ENCODE peak calls at places on chromosomes 7 and 10, in six cellular contexts. M is fibroblast of lung, N is K562, J is HepG2, B is GM23338, D is mammary epithelial cell. Y is an unnamed sample.

GRCh38 chr10:17200885-17201164 is 647 bp downstream of the TRDMT1 start:
- DNase-seq in D (peak; percentile 50), J (no peak), M (peak; percentile 68), N (no peak), B (peak; percentile 38), Y (peak; percentile 47)

GRCh38 chr7:106561151-106561550 is 99.8 kb downstream of the CCDC71L start:
- DNase-seq in N (no peak), D (no peak), B (no peak), J (no peak), M (no peak), Y (no peak)

GRCh38 chr7:1068013-1068412 is 19.9 kb upstream of the GPER1 start:
- DNase-seq in M (no peak), B (no peak), J (no peak), N (no peak), D (no peak), Y (no peak)

GRCh38 chr10:50788951-50789904 is 49.5 kb downstream of the ASAH2B start:
- DNase-seq in D (peak; percentile 21), J (peak; percentile 55), N (peak; percentile 39), B (peak; percentile 75), M (peak; percentile 52), Y (peak; percentile 47)

GRCh38 chr10:96275685-96276418 is 4.5 kb upstream of the BLNK start:
- DNase-seq in M (no peak), D (no peak), J (no peak), B (no peak), N (no peak), Y (no peak)

GRCh38 chr7:2393751-2394150 is 9.7 kb upstream of the CHST12 start:
- DNase-seq in M (no peak), N (no peak), J (no peak), B (no peak), D (no peak), Y (no peak)

GRCh38 chr7:127504715-127505114 is 80.7 kb downstream of the GCC1 start:
- DNase-seq in B (peak; percentile 82), N (peak; percentile 43), M (peak; percentile 8), D (no peak), J (peak; percentile 22), Y (no peak)

GRCh38 chr7:134690016-134690415 is 43.4 kb downstream of the BPGM start:
- DNase-seq in J (no peak), N (no peak), B (no peak), M (peak; percentile 85), D (no peak), Y (no peak)

GRCh38 chr10:131025333-131025732 is 286.2 kb downstream of the TCERG1L start:
- DNase-seq in N (no peak), J (no peak), B (no peak), D (no peak), M (no peak), Y (no peak)

GRCh38 chr10:79322616-79323566 is 24.4 kb upstream of the PPIF start:
- DNase-seq in J (no peak), D (peak; percentile 82), M (peak; percentile 89), B (no peak), N (no peak), Y (peak; percentile 75)

GRCh38 chr10:98337484-98337883 is 69.5 kb upstream of the LOXL4 start:
- DNase-seq in D (no peak), M (no peak), B (no peak), N (no peak), J (no peak), Y (no peak)

GRCh38 chr10:52318822-52319464 is 4.9 kb downstream of the DKK1 start:
- DNase-seq in J (peak; percentile 69), N (no peak), D (peak; percentile 93), M (peak; percentile 96), B (no peak), Y (no peak)

GRCh38 chr10:4307784-4308364 is 518.1 kb upstream of the AKR1E2 start:
- DNase-seq in J (no peak), B (no peak), M (no peak), D (no peak), N (no peak), Y (no peak)

GRCh38 chr10:120969219-120969645 is 118.1 kb downstream of the WDR11 start:
- DNase-seq in N (no peak), J (no peak), D (peak; percentile 88), B (no peak), M (no peak), Y (no peak)

GRCh38 chr7:149666360-149666905 is 107.0 kb downstream of the ZNF467 start:
- DNase-seq in M (no peak), J (no peak), N (no peak), B (no peak), D (peak; percentile 23), Y (peak; percentile 54)

GRCh38 chr7:34523233-34523918 is 134.6 kb upstream of the NPSR1 start:
- DNase-seq in D (peak; percentile 15), M (no peak), N (no peak), J (no peak), B (no peak), Y (no peak)

GRCh38 chr7:82694020-82694419 is 250.4 kb upstream of the CACNA2D1 start:
- DNase-seq in J (no peak), N (no peak), M (no peak), B (peak; percentile 31), D (peak; percentile 3), Y (no peak)
- TF ChIP-seq EZH2 in J (no peak), N (no peak), M (no peak), B (no peak), D (no peak), Y (no peak)

DNA sequence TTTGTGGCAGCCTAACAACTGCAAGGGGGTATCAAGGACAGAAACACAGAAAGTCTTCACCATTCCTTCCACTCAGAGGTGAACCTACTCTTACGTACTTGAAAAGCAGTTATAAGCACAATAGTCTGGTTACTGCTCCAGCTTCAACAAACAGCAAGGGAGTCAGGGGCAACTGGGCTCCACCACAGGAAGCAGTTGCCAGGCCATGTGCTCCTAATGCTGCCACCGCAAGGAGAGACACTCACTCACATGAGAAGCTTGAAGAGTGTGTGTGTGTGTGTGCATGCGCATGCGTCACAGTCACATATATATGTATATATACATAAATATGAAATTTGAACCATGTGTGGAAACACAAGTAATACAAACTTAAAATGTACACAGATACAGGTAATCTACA is 65.5 kb downstream of the GRB10 start:
- DNase-seq in J (no peak), D (no peak), B (no peak), N (no peak), M (no peak), Y (no peak)
- H3K4me1 ChIP-seq in J (peaks cover 24% of the 10 kb centered on the region), D (peaks cover 7% of the 10 kb centered on the region), B (peaks cover 15% of the 10 kb centered on the region), N (no peaks in the 10 kb centered on the region), M (no peaks in the 10 kb centered on the region), Y (peaks cover 63% of the 10 kb centered on the region)

GRCh38 chr7:92823042-92823441 is 13.3 kb downstream of the CDK6 start:
- DNase-seq in D (no peak), N (no peak), M (no peak), B (no peak), J (no peak), Y (no peak)

GRCh38 chr7:92827464-92827863 is 8.9 kb downstream of the CDK6 start:
- DNase-seq in M (no peak), D (no peak), J (no peak), B (no peak), N (no peak), Y (no peak)

GRCh38 chr7:92824901-92825480 is 11.4 kb downstream of the CDK6 start:
- DNase-seq in M (no peak), N (no peak), J (no peak), B (no peak), D (no peak), Y (no peak)

GRCh38 chr7:92824450-92824849 is 11.9 kb downstream of the CDK6 start:
- DNase-seq in D (no peak), M (no peak), J (no peak), N (no peak), B (no peak), Y (no peak)

DNA sequence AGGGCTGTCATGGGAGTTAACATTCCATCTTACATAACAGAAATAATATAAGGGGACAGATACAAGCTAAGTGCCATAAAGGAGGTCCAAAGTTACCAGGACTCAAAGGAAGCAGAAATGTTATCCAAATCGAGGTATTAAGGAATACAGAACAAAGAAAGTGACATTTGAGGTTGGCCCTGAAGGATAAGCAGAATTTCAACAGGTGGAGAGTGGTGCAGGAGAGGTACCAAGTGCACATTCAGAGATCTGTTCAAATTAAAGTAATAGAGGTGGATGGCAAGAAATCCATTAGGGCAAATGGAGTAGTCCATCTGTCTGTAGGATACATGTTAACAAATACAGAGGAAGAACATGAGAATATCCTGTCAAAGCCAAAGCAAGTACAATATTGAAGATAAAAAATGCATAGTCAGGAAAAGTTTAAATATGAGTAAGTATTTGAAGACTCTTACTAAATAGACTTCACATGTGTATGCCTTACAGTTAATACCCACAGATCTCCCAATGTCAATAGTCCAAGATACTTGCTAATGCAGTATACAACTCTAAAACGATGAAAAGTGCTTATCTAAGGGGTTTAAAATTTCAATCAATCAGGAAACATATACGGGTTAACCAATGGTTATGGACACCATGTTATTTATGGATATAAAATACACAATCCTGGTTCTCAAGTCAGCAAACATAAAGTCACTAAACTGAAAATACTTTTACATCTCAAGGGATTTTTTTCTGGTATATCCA is 9.9 kb downstream of the CDK6 start:
- DNase-seq in D (no peak), B (no peak), N (no peak), M (no peak), J (no peak), Y (no peak)
- TF ChIP-seq EZH2 in D (no peak), B (no peak), N (no peak), M (no peak), J (no peak), Y (no peak)

GRCh38 chr7:30433082-30433481 is 45.5 kb downstream of the NOD1 start:
- DNase-seq in J (no peak), M (peak; percentile 91), B (peak; percentile 58), N (no peak), D (no peak), Y (no peak)

GRCh38 chr7:30428586-30429530 is 49.7 kb downstream of the NOD1 start:
- DNase-seq in N (no peak), B (no peak), D (no peak), M (no peak), J (no peak), Y (no peak)

GRCh38 chr7:30430777-30431176 is 47.8 kb downstream of the NOD1 start:
- DNase-seq in M (no peak), B (no peak), D (no peak), N (no peak), J (no peak), Y (no peak)

GRCh38 chr7:30427296-30428080 is 51.1 kb downstream of the NOD1 start:
- DNase-seq in B (no peak), M (no peak), D (no peak), N (no peak), J (no peak), Y (no peak)

DNA sequence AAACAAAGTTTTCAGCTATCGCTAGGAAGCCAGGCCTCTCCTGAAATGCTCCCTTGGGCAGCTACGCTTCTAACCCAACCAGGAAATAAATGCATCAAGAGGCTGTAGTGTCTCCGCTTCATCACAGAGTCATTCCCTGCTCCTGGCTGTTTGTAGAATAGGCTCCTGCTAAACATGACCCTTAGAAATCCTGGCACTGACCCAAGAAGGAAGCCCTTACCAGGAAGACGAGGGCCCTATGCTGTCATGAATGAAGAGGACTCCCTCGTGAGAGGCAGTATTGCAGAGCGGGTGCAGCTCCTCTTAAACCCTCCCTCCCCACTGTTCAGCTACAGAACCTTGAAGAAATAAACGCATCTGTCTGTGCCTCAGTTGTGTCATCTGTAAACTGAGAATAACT is 48.3 kb downstream of the NOD1 start:
- DNase-seq in N (no peak), M (no peak), D (no peak), B (no peak), J (no peak), Y (no peak)
- H3K4me1 ChIP-seq in N (no peaks in the 10 kb centered on the region), M (peaks cover 2% of the 10 kb centered on the region), D (no peaks in the 10 kb centered on the region), B (peaks cover 22% of the 10 kb centered on the region), J (no peaks in the 10 kb centered on the region), Y (peaks cover 4% of the 10 kb centered on the region)

Y was measured in PC-9.